ENCODE peak calls at places on chromosome 10, in five cellular contexts. T is activated CD8-positive, alpha-beta T cell treated with anti-CD3 and anti-CD28 coated beads for 36 hours; Z is CD4-positive, alpha-beta T cell; M is transverse colon; Y is GM06990. X is an unnamed sample.

GRCh38 chr10:75407716-75408511 is 6.3 kb upstream of the ZNF503 start:
- DNase-seq in T (no peak), Z (no peak), M (peak), Y (peak), X (no peak)

GRCh38 chr10:7523656-7524055 is 112.8 kb upstream of the SFMBT2 start:
- DNase-seq in T (no peak), Z (no peak), M (no peak), Y (no peak), X (no peak)

GRCh38 chr10:49320191-49320590 is 21.2 kb downstream of the C10orf71 start:
- DNase-seq in T (no peak), Z (no peak), M (no peak), Y (no peak), X (no peak)

GRCh38 chr10:6182454-6183098 is 20.2 kb upstream of the PFKFB3 start:
- DNase-seq in T (no peak), Z (no peak), M (no peak), Y (no peak), X (no peak)

GRCh38 chr10:102501201-102502028 is 1.1 kb downstream of the ACTR1A start:
- DNase-seq in T (no peak), Z (no peak), M (no peak), Y (no peak), X (no peak)

GRCh38 chr10:114821915-114822770 is 563 bp downstream of the FHIP2A start:
- DNase-seq in T (peak), Z (peak), M (peak), Y (peak), X (peak)

GRCh38 chr10:45437587-45438456 is 63.8 kb downstream of the ALOX5 start:
- DNase-seq in T (no peak), Z (no peak), M (no peak), Y (no peak), X (no peak)

GRCh38 chr10:125060851-125061556 is 99.4 kb downstream of the CTBP2 start:
- DNase-seq in T (peak), Z (peak), M (peak), Y (peak), X (peak)

GRCh38 chr10:22681783-22682183 is 32.6 kb downstream of the PIP4K2A start:
- DNase-seq in T (peak), Z (peak), M (no peak), Y (no peak), X (no peak)

GRCh38 chr10:4825456-4825867 is 545 bp upstream of the AKR1E2 start:
- DNase-seq in T (no peak), Z (no peak), M (no peak), Y (no peak), X (no peak)

GRCh38 chr10:22218448-22218847 is 633 bp upstream of the EBLN1 start:
- DNase-seq in T (no peak), Z (no peak), M (no peak), Y (no peak), X (no peak)

GRCh38 chr10:110416776-110417732 is 80.7 kb upstream of the DUSP5 start:
- DNase-seq in T (peak), Z (no peak), M (peak), Y (no peak), X (no peak)

GRCh38 chr10:98664329-98665042 is 217.8 kb upstream of the HPS1 start:
- DNase-seq in T (peak), Z (peak), M (peak), Y (peak), X (peak)

GRCh38 chr10:24334279-24334922 is 125.5 kb downstream of the KIAA1217 start:
- DNase-seq in T (no peak), Z (no peak), M (no peak), Y (no peak), X (no peak)

GRCh38 chr10:69479241-69479730 is 28.0 kb downstream of the TSPAN15 start:
- DNase-seq in T (no peak), Z (no peak), M (no peak), Y (no peak), X (no peak)

GRCh38 chr10:114482915-114483314 is 78.6 kb upstream of the AFAP1L2 start:
- DNase-seq in T (no peak), Z (no peak), M (no peak), Y (no peak), X (no peak)

GRCh38 chr10:110123594-110123993 is 83.8 kb upstream of the MXI1 start:
- DNase-seq in T (no peak), Z (no peak), M (no peak), Y (no peak), X (no peak)

GRCh38 chr10:21517134-21517982 is 8.1 kb downstream of the SKIDA1 start:
- DNase-seq in T (peak), Z (no peak), M (no peak), Y (peak), X (no peak)

GRCh38 chr10:75034131-75034512 is 77.3 kb upstream of the SAMD8 start:
- DNase-seq in T (peak), Z (no peak), M (no peak), Y (no peak), X (no peak)

GRCh38 chr10:66928000-66928770 is 2.3 kb downstream of the LRRTM3 start:
- DNase-seq in T (no peak), Z (no peak), M (no peak), Y (no peak), X (no peak)

GRCh38 chr10:71845410-71846406 is 5.3 kb downstream of the PSAP start:
- DNase-seq in T (no peak), Z (no peak), M (no peak), Y (no peak), X (no peak)

GRCh38 chr10:115572740-115573455 is 479.7 kb downstream of the ATRNL1 start:
- DNase-seq in T (no peak), Z (no peak), M (no peak), Y (no peak), X (peak)

DNA sequence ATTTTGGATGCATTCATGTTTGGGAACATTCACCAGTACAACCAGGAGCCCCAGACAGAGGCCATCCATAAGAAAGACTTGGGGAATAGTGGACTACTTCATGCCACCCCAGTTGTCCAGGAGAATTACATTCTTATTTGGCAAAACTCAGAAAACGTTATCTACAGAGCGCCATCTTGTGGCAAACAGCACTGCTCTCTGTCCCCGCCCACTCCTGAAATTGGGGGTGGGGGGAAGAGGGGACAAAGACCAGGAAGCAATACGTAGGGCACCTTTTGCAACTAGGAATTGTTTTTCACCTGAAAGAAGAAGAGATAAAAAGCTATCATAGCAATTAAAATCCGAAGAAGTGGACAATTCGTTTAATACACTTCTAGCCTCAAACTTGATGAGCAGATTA is 134.6 kb upstream of the MGMT start:
- DNase-seq in T (peak), Z (no peak), M (no peak), Y (no peak), X (no peak)
- TF ChIP-seq CTCF in T (peak), Z (peak), M (peak), Y (no peak), X (peak)

GRCh38 chr10:16602104-16602735 is 80.5 kb upstream of the C1QL3 start:
- DNase-seq in T (no peak), Z (no peak), M (no peak), Y (no peak), X (no peak)

GRCh38 chr10:16611037-16611436 is 89.4 kb upstream of the C1QL3 start:
- DNase-seq in T (no peak), Z (no peak), M (no peak), Y (no peak), X (no peak)

GRCh38 chr10:16606923-16607322 is 85.2 kb upstream of the C1QL3 start:
- DNase-seq in T (no peak), Z (no peak), M (no peak), Y (no peak), X (no peak)

GRCh38 chr10:16609195-16609594 is 87.5 kb upstream of the C1QL3 start:
- DNase-seq in T (no peak), Z (no peak), M (no peak), Y (no peak), X (no peak)

GRCh38 chr10:16606421-16606820 is 84.7 kb upstream of the C1QL3 start:
- DNase-seq in T (no peak), Z (no peak), M (no peak), Y (no peak), X (no peak)
- TF ChIP-seq CTCF in T (no peak), Z (no peak), M (no peak), Y (no peak), X (no peak)

GRCh38 chr10:64115471-64115870 is 594.3 kb downstream of the REEP3 start:
- DNase-seq in T (no peak), Z (no peak), M (no peak), Y (no peak), X (no peak)

GRCh38 chr10:64118736-64119135 is 597.5 kb downstream of the REEP3 start:
- DNase-seq in T (no peak), Z (no peak), M (no peak), Y (no peak), X (no peak)

GRCh38 chr10:64116731-64117130 is 595.5 kb downstream of the REEP3 start:
- DNase-seq in T (no peak), Z (no peak), M (no peak), Y (no peak), X (no peak)

GRCh38 chr10:64113796-64114195 is 592.6 kb downstream of the REEP3 start:
- DNase-seq in T (no peak), Z (no peak), M (no peak), Y (no peak), X (no peak)

DNA sequence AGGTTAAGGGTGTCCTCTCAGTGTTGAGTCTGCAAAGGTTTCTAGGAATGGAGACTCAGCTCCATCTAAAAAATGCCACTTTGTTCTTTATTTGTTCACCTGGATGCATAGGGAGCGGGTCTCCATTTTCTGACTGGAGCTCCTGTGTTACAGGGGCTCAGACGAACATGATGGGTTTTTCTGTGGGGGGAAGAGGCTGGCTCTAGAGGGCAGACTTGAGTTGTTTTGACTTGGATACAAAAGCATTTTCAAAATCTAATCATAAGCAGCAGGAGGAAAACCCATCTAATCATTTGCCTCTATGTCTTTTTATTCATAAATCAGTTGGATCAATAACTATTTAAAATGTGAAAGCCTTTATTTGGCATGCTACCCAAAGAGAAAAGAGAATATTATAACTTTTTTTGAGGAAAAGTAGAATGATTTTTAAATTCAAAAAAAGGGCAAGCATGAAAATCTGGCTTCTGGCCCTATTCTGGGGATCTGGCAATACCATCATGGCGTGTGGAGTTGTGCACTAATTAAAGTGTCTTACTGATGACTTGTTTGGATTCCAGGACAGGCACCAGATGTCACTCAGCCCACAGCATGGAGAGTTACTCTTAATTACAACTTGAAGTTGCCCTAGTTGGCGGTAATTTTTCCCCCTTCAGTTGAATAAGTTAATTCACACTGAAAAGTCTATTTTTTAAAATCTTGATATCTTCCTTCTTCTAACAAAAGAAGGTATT is 594.9 kb downstream of the REEP3 start:
- DNase-seq in T (peak), Z (no peak), M (peak), Y (no peak), X (peak)
- TF ChIP-seq CTCF in T (no peak), Z (no peak), M (peak), Y (peak), X (peak)

GRCh38 chr10:77605466-77605865 is 32.1 kb downstream of the KCNMA1 start:
- DNase-seq in T (no peak), Z (no peak), M (no peak), Y (no peak), X (no peak)
- TF ChIP-seq CTCF in T (no peak), Z (no peak), M (no peak), Y (no peak), X (no peak)

GRCh38 chr10:34612938-34613337 is 202.2 kb downstream of the PARD3 start:
- DNase-seq in T (no peak), Z (no peak), M (no peak), Y (no peak), X (no peak)

GRCh38 chr10:34612446-34612845 is 202.7 kb downstream of the PARD3 start:
- DNase-seq in T (no peak), Z (no peak), M (no peak), Y (no peak), X (no peak)

GRCh38 chr10:34618611-34619010 is 196.5 kb downstream of the PARD3 start:
- DNase-seq in T (no peak), Z (no peak), M (no peak), Y (no peak), X (no peak)

GRCh38 chr10:34613491-34613890 is 201.6 kb downstream of the PARD3 start:
- DNase-seq in T (no peak), Z (no peak), M (no peak), Y (no peak), X (no peak)

DNA sequence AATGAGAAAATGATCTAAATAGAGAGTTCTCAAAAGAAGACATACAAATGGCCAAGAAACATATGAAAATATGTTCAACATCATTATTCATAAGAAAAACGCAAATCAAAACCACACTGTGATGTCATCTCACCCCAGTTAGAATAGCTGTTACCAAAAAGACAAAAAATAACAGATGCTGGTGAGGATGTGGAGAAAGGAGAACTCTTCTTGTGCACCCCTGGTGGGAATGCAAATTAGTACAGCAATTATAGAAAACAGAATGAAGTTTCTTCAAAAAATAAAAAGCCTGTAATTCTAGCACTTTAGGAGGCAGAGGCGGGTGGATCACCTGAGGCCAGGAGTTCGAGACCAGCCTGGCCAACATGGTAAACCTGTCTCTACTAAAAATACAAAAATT is 199.3 kb downstream of the PARD3 start:
- DNase-seq in T (no peak), Z (no peak), M (no peak), Y (peak), X (no peak)
- TF ChIP-seq CTCF in T (no peak), Z (no peak), M (no peak), Y (no peak), X (no peak)

GRCh38 chr10:97445722-97446639 is at the start of the genes EXOSC1 and ZDHHC16:
- DNase-seq in T (peak), Z (peak), M (peak), Y (peak), X (peak)
- TF ChIP-seq CTCF in T (no peak), Z (no peak), M (no peak), Y (peak), X (peak)

X was measured in GM10248.